ENCODE peak calls at places on chromosomes 3 and 15, in five cellular contexts. I, Q, N, E and F are unnamed samples. For H3K9me3, the result is how much of the 10 kb centered on the place peaks cover.

GRCh38 chr15:68304611-68305337 is 27.2 kb downstream of the FEM1B start:
- DNase-seq in I (peak), Q (no peak), N (no peak), E (peak), F (no peak)

GRCh38 chr3:143135150-143135549 is 15.6 kb downstream of the CHST2 start:
- DNase-seq in I (peak), Q (no peak), N (no peak), E (no peak), F (no peak)

GRCh38 chr15:58870451-58870850 is 63.0 kb downstream of the SLTM start:
- DNase-seq in I (no peak), Q (no peak), N (no peak), E (no peak), F (no peak)

GRCh38 chr3:707041-707440 is 385.8 kb upstream of the CNTN6 start:
- DNase-seq in I (no peak), Q (no peak), N (no peak), E (no peak), F (no peak)

GRCh38 chr3:17581421-17582080 is 160.9 kb downstream of the TBC1D5 start:
- DNase-seq in I (no peak), Q (no peak), N (no peak), E (no peak), F (no peak)

GRCh38 chr3:183252108-183252782 is 808 bp upstream of the B3GNT5 start:
- DNase-seq in I (no peak), Q (no peak), N (no peak), E (no peak), F (no peak)

GRCh38 chr3:56796202-56796601 is 5.5 kb downstream of the ARHGEF3 start:
- DNase-seq in I (no peak), Q (no peak), N (no peak), E (no peak), F (no peak)

GRCh38 chr3:136956994-136957393 is 789 bp upstream of the IL20RB start:
- DNase-seq in I (no peak), Q (no peak), N (no peak), E (no peak), F (no peak)

GRCh38 chr15:50889589-50889988 is 18.9 kb upstream of the AP4E1 start:
- DNase-seq in I (no peak), Q (no peak), N (no peak), E (no peak), F (peak)

GRCh38 chr15:50891159-50891558 is 17.3 kb upstream of the AP4E1 start:
- DNase-seq in I (no peak), Q (no peak), N (no peak), E (no peak), F (no peak)

GRCh38 chr15:50893976-50894375 is 14.5 kb upstream of the AP4E1 start:
- DNase-seq in I (no peak), Q (no peak), N (no peak), E (no peak), F (no peak)

GRCh38 chr15:50888054-50888453 is 20.4 kb upstream of the AP4E1 start:
- DNase-seq in I (no peak), Q (no peak), N (no peak), E (no peak), F (no peak)

DNA sequence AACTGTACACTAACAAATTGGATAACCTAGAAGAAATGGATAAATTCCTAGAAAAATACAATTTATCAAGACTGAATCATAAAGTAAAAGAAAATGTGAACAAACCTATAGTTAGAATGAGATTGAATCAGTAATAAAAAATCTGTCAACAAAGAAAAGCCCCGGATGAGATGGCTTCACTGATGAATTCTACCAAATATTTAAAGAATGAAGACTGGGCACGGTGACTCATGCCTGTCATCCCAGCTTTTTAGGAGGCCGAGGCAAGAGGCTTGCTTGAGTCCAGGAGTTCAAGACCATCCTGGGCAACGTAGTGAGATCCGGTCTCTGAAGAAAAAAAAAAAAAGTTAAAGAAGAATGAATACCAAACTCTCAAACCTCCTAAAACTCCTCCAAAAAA is 17.7 kb upstream of the AP4E1 start:
- DNase-seq in I (no peak), Q (no peak), N (no peak), E (no peak), F (no peak)
- H3K9me3 ChIP-seq in I (under half), Q (under half), N (under half), E (under half), F (under half)

GRCh38 chr15:86337071-86337470 is 257.4 kb downstream of the AGBL1 start:
- DNase-seq in I (no peak), Q (no peak), N (no peak), E (no peak), F (no peak)
- H3K9me3 ChIP-seq in I (under half), Q (under half), N (under half), E (under half), F (under half)

GRCh38 chr15:39539973-39540558 is 40.8 kb upstream of the THBS1 start:
- DNase-seq in I (no peak), Q (no peak), N (no peak), E (no peak), F (no peak)
- H3K9me3 ChIP-seq in I (under half), Q (under half), N (under half), E (under half), F (under half)

GRCh38 chr3:53661480-53661879 is 167.1 kb downstream of the CACNA1D start:
- DNase-seq in I (no peak), Q (no peak), N (no peak), E (no peak), F (no peak)
- H3K9me3 ChIP-seq in I (under half), Q (under half), N (under half), E (under half), F (under half)

DNA sequence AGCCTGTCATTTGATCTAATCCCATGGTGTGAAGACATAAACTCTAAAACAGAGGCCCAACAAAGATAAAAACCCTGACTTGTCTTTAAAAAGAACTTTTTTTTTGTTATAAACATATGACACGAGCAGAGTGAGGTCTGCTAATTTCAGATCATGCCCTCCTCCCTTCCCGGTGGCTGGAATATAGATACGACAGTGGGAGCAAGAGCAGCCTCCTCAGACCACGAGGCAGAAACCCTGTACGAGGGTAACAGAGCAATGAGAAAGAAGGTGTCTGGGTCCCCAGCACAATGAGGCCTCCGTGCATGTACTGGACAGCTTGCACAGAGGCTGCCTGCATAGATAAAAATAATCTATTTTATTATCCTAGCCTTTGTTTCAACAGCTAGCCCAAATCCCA is 5.8 kb downstream of the TPRA1 start:
- DNase-seq in I (no peak), Q (no peak), N (no peak), E (no peak), F (no peak)
- H3K9me3 ChIP-seq in I (under half), Q (under half), N (under half), E (under half), F (under half)

GRCh38 chr15:79919749-79920511 is 23.1 kb upstream of the MTHFS start:
- DNase-seq in I (no peak), Q (no peak), N (no peak), E (peak), F (no peak)
- H3K9me3 ChIP-seq in I (half or more), Q (under half), N (under half), E (under half), F (under half)

GRCh38 chr3:139230391-139230790 is 113.4 kb upstream of the MRPS22 start:
- DNase-seq in I (no peak), Q (no peak), N (no peak), E (no peak), F (no peak)
- H3K9me3 ChIP-seq in I (under half), Q (under half), N (under half), E (under half), F (under half)

DNA sequence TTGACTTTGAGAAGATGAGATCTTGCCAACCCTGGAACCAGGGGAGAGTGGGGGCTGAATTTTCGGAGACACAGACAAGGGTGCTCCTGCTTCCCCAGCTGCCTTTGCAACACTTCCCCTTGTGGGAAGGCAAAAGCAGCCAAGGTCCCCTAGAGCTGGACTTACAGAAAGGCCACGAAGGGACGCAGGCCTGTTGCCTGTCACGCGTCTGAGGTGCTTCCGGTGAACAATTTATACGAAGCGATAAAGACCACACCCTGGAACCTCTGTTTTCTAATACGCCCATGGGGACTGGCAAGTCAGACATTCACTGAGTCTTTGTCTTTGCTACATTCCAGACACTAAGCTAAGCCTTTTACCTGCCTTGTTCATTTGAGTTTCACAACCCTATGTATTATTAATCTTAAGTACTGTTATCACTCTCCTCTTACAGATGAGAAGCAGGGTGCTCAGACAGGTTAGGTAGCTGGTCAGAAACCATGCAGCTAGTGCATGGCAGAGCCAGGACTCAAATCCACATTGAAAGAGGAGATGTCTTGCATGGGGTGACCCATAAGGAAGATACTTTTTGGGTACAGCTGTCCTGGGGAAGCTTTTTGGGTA is 13.2 kb downstream of the MEGF11 start:
- DNase-seq in I (no peak), Q (no peak), N (no peak), E (no peak), F (no peak)
- H3K9me3 ChIP-seq in I (under half), Q (under half), N (under half), E (under half), F (under half)

GRCh38 chr15:22891426-22892210 is 53.2 kb downstream of the NIPA2 start:
- DNase-seq in I (no peak), Q (no peak), N (no peak), E (no peak), F (no peak)
- H3K9me3 ChIP-seq in I (under half), Q (under half), N (under half), E (under half), F (under half)